ENCODE peak calls at places on chromosomes 13 and 19, in ten cellular contexts. Y is upper lobe of right lung, X is psoas muscle, W is K562, Z is cardiac muscle cell, V is right atrium auricular region, D is Peyer's patch, J is ascending aorta, U is heart left ventricle, H is fibroblast of lung. L is an unnamed sample. For H3K36me3 and H3K4me1, the result is how much of the 10 kb centered on the place peaks cover.

GRCh38 chr13:85314686-85315085 is 484.5 kb downstream of the SLITRK6 start:
- DNase-seq in U (no peak), Y (no peak), J (no peak), V (no peak), H (no peak), D (no peak), W (no peak), X (no peak), Z (no peak), L (no peak)

GRCh38 chr19:44476559-44477408 is 23.5 kb downstream of the ZNF180 start:
- DNase-seq in W (peak), X (no peak), Z (peak), D (no peak), H (peak), U (no peak), V (no peak), Y (no peak), J (no peak), L (no peak)

GRCh38 chr13:59946924-59947323 is 216.8 kb downstream of the DIAPH3 start:
- DNase-seq in U (no peak), V (no peak), Z (peak), X (no peak), H (peak), J (no peak), W (no peak), D (no peak), Y (no peak), L (no peak)

GRCh38 chr19:4807188-4807587 is 15.7 kb downstream of the FEM1A start:
- DNase-seq in X (peak), Z (no peak), H (no peak), D (peak), Y (peak), W (no peak), J (no peak), U (no peak), V (no peak), L (no peak)

GRCh38 chr13:45615501-45616101 is at the start of gene ERICH6B:
- DNase-seq in Y (no peak), D (no peak), H (peak), J (no peak), X (no peak), Z (peak), U (no peak), W (peak), V (no peak), L (no peak)

GRCh38 chr19:46475976-46476375 is 4.6 kb upstream of the PNMA8A start:
- DNase-seq in Y (no peak), V (no peak), D (no peak), U (no peak), X (no peak), J (no peak), Z (no peak), W (no peak), H (peak), L (no peak)

GRCh38 chr13:102128216-102128800 is 273.5 kb downstream of the FGF14 start:
- DNase-seq in H (peak), Y (no peak), D (no peak), V (no peak), U (no peak), X (no peak), Z (no peak), W (no peak), J (no peak), L (no peak)

GRCh38 chr19:8681345-8682021 is 17.1 kb downstream of the ACTL9 start:
- DNase-seq in D (no peak), V (no peak), H (no peak), J (no peak), U (no peak), X (no peak), Z (no peak), W (no peak), Y (no peak), L (no peak)

GRCh38 chr19:31270897-31271568 is 78.2 kb downstream of the TSHZ3 start:
- DNase-seq in H (peak), X (no peak), W (no peak), J (no peak), Z (no peak), D (no peak), V (no peak), Y (peak), U (no peak), L (no peak)

GRCh38 chr13:51070005-51070649 is 40.9 kb downstream of the C13orf42 start:
- DNase-seq in Z (peak), X (peak), Y (peak), V (peak), D (peak), H (peak), W (peak), J (no peak), U (peak), L (no peak)

GRCh38 chr19:16626796-16627193 is 1.2 kb downstream of the MED26 start:
- DNase-seq in V (no peak), D (no peak), Z (no peak), W (peak), J (no peak), U (no peak), X (no peak), H (peak), Y (no peak), L (no peak)

GRCh38 chr13:33445024-33445423 is 159.5 kb upstream of the STARD13 start:
- DNase-seq in J (no peak), V (no peak), Z (no peak), X (no peak), H (no peak), D (no peak), Y (no peak), U (no peak), W (no peak), L (no peak)
- TF ChIP-seq CTCF in J (no peak), V (no peak), Z (no peak), X (no peak), H (no peak), D (no peak), Y (no peak), U (no peak), W (no peak), L (no peak)

DNA sequence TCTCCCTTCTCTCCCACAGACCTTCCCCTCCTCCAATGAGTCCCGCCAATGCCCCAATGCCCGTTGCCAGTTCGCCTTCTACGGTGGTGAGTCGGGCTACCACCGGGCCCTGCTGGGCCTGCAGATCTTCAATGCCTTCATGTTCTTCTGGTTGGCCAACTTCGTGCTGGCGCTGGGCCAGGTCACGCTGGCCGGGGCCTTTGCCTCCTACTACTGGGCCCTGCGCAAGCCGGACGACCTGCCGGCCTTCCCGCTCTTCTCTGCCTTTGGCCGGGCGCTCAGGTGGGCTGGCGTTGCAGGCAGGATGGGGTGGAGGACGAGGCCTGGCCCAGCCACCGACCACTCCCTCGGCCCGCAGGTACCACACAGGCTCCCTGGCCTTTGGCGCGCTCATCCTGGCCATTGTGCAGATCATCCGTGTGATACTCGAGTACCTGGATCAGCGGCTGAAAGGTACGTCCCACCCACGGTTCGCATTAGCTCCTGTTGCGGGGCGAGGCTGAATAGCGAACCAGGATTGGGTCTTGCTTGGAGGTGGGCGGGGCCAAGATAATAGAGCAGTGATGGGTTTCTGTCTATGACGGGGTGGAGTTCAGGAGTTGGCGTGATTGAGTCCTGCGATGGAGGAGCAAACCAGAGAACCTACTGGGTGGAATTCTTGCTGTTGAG is 11.1 kb downstream of the SLC44A2 start:
- DNase-seq in U (no peak), H (no peak), J (no peak), W (no peak), Y (no peak), X (no peak), V (no peak), D (no peak), Z (no peak), L (no peak)
- H3K36me3 ChIP-seq in U (half or more), H (under half), J (half or more), W (under half), Y (half or more), X (under half), V (half or more), D (half or more), Z (under half), L (half or more)

DNA sequence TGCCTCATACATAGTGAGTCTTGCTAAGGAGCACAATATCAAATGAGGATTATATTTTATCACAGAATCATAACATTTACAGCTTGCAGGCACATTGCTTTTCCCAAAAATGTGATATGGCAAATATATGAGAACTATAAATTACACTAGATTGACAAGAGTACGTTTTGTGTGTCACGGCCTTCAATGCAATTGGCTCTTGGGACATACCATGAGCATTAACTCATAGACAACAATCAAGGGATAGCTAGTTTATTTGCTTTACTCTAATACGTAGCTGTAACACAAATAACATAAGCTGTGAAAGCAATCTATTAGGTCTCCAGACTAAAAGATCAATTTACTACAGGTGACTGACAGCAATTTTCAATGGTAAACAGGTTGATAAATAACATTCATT is 17.8 kb downstream of the LHFPL6 start:
- DNase-seq in W (no peak), Z (no peak), V (no peak), U (no peak), Y (no peak), H (no peak), D (no peak), X (no peak), J (no peak), L (no peak)
- H3K4me1 ChIP-seq in W (under half), Z (under half), V (under half), U (under half), Y (under half), H (under half), D (under half), X (under half), J (under half), L (under half)

DNA sequence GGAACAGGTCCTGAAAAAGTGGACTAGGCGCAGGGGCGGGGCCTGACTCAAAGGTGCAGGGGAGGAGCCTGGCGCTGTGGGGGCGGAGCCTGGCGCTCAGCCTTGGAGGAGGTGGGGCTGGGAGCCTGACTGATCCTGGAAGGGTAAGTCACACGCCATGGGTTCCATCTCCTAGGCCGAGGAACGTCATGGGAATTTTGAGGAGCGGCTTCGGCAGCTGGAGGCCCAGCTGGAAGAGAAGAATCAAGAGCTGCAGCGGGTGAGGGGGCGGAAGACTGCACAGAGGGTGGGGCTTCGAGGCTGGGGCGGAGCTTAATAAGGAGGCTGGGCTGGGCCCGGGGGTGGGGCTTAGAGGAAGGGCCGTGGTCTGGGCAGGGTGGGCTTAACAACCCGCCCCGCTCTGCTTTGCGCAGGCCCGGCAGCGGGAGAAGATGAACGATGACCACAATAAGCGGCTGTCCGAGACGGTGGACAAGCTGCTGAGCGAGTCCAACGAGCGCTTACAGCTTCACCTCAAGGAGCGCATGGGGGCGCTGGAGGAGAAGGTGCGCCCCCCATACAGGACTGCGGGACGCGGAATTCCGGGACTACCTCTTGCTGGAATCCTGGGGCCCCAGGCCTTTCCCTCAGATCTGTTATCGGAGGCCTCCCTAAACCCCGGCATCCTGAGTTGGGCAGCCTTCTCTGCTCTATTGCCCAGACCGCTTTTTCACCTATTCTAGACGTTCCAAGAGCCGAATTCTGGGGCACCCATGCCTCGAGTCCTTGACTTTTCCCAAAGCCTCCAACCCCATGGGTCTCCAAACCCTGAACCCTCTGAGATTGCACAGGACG is 14.5 kb downstream of the PPFIA3 start:
- DNase-seq in Z (peak), J (no peak), X (peak), H (peak), V (no peak), W (peak), U (peak), D (peak), Y (peak), L (no peak)
- TF ChIP-seq CTCF in Z (peak), J (no peak), X (no peak), H (no peak), V (no peak), W (no peak), U (no peak), D (no peak), Y (peak), L (no peak)